ENCODE peak calls at places on chromosomes 1 and 21, in six cellular contexts. One of them, this sample, is unnamed. For H3K9me3 and H3K4me1, the result is how much of the 10 kb centered on the place peaks cover.

GRCh38 chr1:182392045-182393028 is 747 bp upstream of the GLUL start:
- DNase-seq in neural progenitor cell: no peak
- DNase-seq in stomach: peak
- DNase-seq in tibial artery: peak
- DNase-seq in H1: no peak
- DNase-seq in CD8-positive, alpha-beta T cell: peak
- DNase-seq in this sample: peak

GRCh38 chr1:161185282-161185682 is 8.0 kb upstream of the B4GALT3 start:
- DNase-seq in tibial artery: peak
- DNase-seq in stomach: peak
- DNase-seq in neural progenitor cell: no peak
- DNase-seq in H1: no peak
- DNase-seq in CD8-positive, alpha-beta T cell: peak
- DNase-seq in this sample: peak

GRCh38 chr1:172623748-172624147 is 35.2 kb upstream of the FASLG start:
- DNase-seq in neural progenitor cell: no peak
- DNase-seq in CD8-positive, alpha-beta T cell: no peak
- DNase-seq in stomach: no peak
- DNase-seq in tibial artery: no peak
- DNase-seq in H1: no peak
- DNase-seq in this sample: no peak

GRCh38 chr1:75092141-75092540 is 42.0 kb upstream of the LHX8 start:
- DNase-seq in neural progenitor cell: no peak
- DNase-seq in stomach: no peak
- DNase-seq in tibial artery: no peak
- DNase-seq in H1: no peak
- DNase-seq in CD8-positive, alpha-beta T cell: no peak
- DNase-seq in this sample: no peak

GRCh38 chr21:38139380-38140168 is 117.2 kb upstream of the KCNJ15 start:
- DNase-seq in neural progenitor cell: no peak
- DNase-seq in tibial artery: no peak
- DNase-seq in stomach: no peak
- DNase-seq in H1: no peak
- DNase-seq in CD8-positive, alpha-beta T cell: no peak
- DNase-seq in this sample: no peak

GRCh38 chr1:239870194-239870593 is 221.5 kb upstream of the FMN2 start:
- DNase-seq in neural progenitor cell: no peak
- DNase-seq in H1: no peak
- DNase-seq in stomach: no peak
- DNase-seq in tibial artery: no peak
- DNase-seq in CD8-positive, alpha-beta T cell: no peak
- DNase-seq in this sample: no peak

GRCh38 chr1:162218975-162219374 is 149.5 kb downstream of the NOS1AP start:
- DNase-seq in tibial artery: no peak
- DNase-seq in neural progenitor cell: no peak
- DNase-seq in H1: no peak
- DNase-seq in stomach: no peak
- DNase-seq in CD8-positive, alpha-beta T cell: no peak
- DNase-seq in this sample: no peak

GRCh38 chr1:8660455-8660854 is 157.0 kb downstream of the RERE start:
- DNase-seq in H1: no peak
- DNase-seq in neural progenitor cell: no peak
- DNase-seq in stomach: no peak
- DNase-seq in tibial artery: peak
- DNase-seq in CD8-positive, alpha-beta T cell: no peak
- DNase-seq in this sample: peak

GRCh38 chr1:236800002-236800620 is 5.0 kb downstream of the MTR start:
- DNase-seq in neural progenitor cell: no peak
- DNase-seq in CD8-positive, alpha-beta T cell: no peak
- DNase-seq in tibial artery: no peak
- DNase-seq in stomach: no peak
- DNase-seq in H1: no peak
- DNase-seq in this sample: no peak

GRCh38 chr1:30476476-30476875 is 246.9 kb downstream of the MATN1 start:
- DNase-seq in H1: no peak
- DNase-seq in CD8-positive, alpha-beta T cell: no peak
- DNase-seq in stomach: peak
- DNase-seq in tibial artery: peak
- DNase-seq in neural progenitor cell: no peak
- DNase-seq in this sample: no peak

GRCh38 chr1:119956306-119956705 is 60.0 kb upstream of the ADAM30 start:
- DNase-seq in neural progenitor cell: no peak
- DNase-seq in H1: no peak
- DNase-seq in tibial artery: no peak
- DNase-seq in CD8-positive, alpha-beta T cell: no peak
- DNase-seq in stomach: no peak
- DNase-seq in this sample: no peak

GRCh38 chr1:113983826-113984225 is 4.6 kb downstream of the OLFML3 start:
- DNase-seq in neural progenitor cell: no peak
- DNase-seq in H1: no peak
- DNase-seq in CD8-positive, alpha-beta T cell: no peak
- DNase-seq in stomach: no peak
- DNase-seq in tibial artery: no peak
- DNase-seq in this sample: no peak

GRCh38 chr1:4215391-4215790 is 315.3 kb upstream of the C1orf174 start:
- DNase-seq in tibial artery: no peak
- DNase-seq in stomach: no peak
- DNase-seq in H1: no peak
- DNase-seq in CD8-positive, alpha-beta T cell: no peak
- DNase-seq in neural progenitor cell: no peak
- DNase-seq in this sample: no peak

GRCh38 chr1:4218619-4219018 is 318.5 kb upstream of the C1orf174 start:
- DNase-seq in stomach: no peak
- DNase-seq in H1: no peak
- DNase-seq in CD8-positive, alpha-beta T cell: no peak
- DNase-seq in neural progenitor cell: no peak
- DNase-seq in tibial artery: no peak
- DNase-seq in this sample: no peak

GRCh38 chr1:4213599-4213998 is 313.5 kb upstream of the C1orf174 start:
- DNase-seq in H1: no peak
- DNase-seq in stomach: no peak
- DNase-seq in CD8-positive, alpha-beta T cell: no peak
- DNase-seq in neural progenitor cell: no peak
- DNase-seq in tibial artery: no peak
- DNase-seq in this sample: no peak

GRCh38 chr1:4214826-4215225 is 314.8 kb upstream of the C1orf174 start:
- DNase-seq in CD8-positive, alpha-beta T cell: no peak
- DNase-seq in tibial artery: no peak
- DNase-seq in stomach: no peak
- DNase-seq in neural progenitor cell: no peak
- DNase-seq in H1: no peak
- DNase-seq in this sample: no peak

GRCh38 chr1:4216231-4216630 is 316.2 kb upstream of the C1orf174 start:
- DNase-seq in stomach: no peak
- DNase-seq in neural progenitor cell: no peak
- DNase-seq in CD8-positive, alpha-beta T cell: no peak
- DNase-seq in H1: no peak
- DNase-seq in tibial artery: no peak
- DNase-seq in this sample: no peak
- H3K9me3 ChIP-seq in stomach: under half
- H3K9me3 ChIP-seq in neural progenitor cell: under half
- H3K9me3 ChIP-seq in CD8-positive, alpha-beta T cell: under half
- H3K9me3 ChIP-seq in H1: under half
- H3K9me3 ChIP-seq in tibial artery: under half
- H3K9me3 ChIP-seq in this sample: under half

GRCh38 chr1:24992761-24993211 is 62.7 kb upstream of the RUNX3 start:
- DNase-seq in tibial artery: no peak
- DNase-seq in stomach: no peak
- DNase-seq in H1: no peak
- DNase-seq in neural progenitor cell: no peak
- DNase-seq in CD8-positive, alpha-beta T cell: no peak
- DNase-seq in this sample: no peak
- H3K27ac ChIP-seq in tibial artery: no peak
- H3K27ac ChIP-seq in stomach: peak
- H3K27ac ChIP-seq in H1: no peak
- H3K27ac ChIP-seq in neural progenitor cell: no peak
- H3K27ac ChIP-seq in CD8-positive, alpha-beta T cell: peak
- H3K27ac ChIP-seq in this sample: no peak

GRCh38 chr1:89640440-89640839 is 7.5 kb downstream of the LRRC8C start:
- DNase-seq in stomach: no peak
- DNase-seq in CD8-positive, alpha-beta T cell: no peak
- DNase-seq in H1: no peak
- DNase-seq in neural progenitor cell: no peak
- DNase-seq in tibial artery: no peak
- DNase-seq in this sample: no peak

GRCh38 chr1:89637496-89637895 is 4.6 kb downstream of the LRRC8C start:
- DNase-seq in H1: no peak
- DNase-seq in CD8-positive, alpha-beta T cell: no peak
- DNase-seq in tibial artery: no peak
- DNase-seq in stomach: no peak
- DNase-seq in neural progenitor cell: no peak
- DNase-seq in this sample: no peak

GRCh38 chr1:89644119-89644814 is 11.3 kb downstream of the LRRC8C start:
- DNase-seq in CD8-positive, alpha-beta T cell: no peak
- DNase-seq in stomach: no peak
- DNase-seq in tibial artery: no peak
- DNase-seq in neural progenitor cell: no peak
- DNase-seq in H1: no peak
- DNase-seq in this sample: no peak

GRCh38 chr1:89643577-89643976 is 10.7 kb downstream of the LRRC8C start:
- DNase-seq in tibial artery: no peak
- DNase-seq in neural progenitor cell: no peak
- DNase-seq in CD8-positive, alpha-beta T cell: no peak
- DNase-seq in H1: no peak
- DNase-seq in stomach: no peak
- DNase-seq in this sample: no peak

DNA sequence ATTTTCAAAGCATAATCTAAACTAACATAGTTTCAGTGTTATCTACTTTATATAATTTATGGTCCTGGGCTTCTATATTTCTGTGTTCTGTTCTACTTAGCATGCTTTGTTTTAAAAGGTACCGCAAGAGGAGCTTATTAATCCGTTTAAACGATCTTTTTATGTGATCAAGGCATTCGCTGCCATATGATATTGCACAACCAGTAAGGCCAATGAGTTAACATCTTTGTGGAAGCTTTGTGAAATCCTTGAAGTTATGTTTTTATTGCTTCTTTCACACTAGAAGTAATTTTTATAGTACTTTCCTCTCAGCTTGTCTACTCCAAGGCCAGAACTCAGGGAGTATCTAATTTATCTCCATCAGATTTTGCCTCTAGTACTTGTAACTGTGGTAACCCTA is 8.9 kb downstream of the LRRC8C start:
- DNase-seq in neural progenitor cell: no peak
- DNase-seq in CD8-positive, alpha-beta T cell: no peak
- DNase-seq in H1: no peak
- DNase-seq in tibial artery: no peak
- DNase-seq in stomach: no peak
- DNase-seq in this sample: no peak
- H3K4me1 ChIP-seq in neural progenitor cell: under half
- H3K4me1 ChIP-seq in CD8-positive, alpha-beta T cell: half or more
- H3K4me1 ChIP-seq in H1: under half
- H3K4me1 ChIP-seq in tibial artery: under half
- H3K4me1 ChIP-seq in stomach: under half
- H3K4me1 ChIP-seq in this sample: under half

GRCh38 chr21:14846619-14847018 is 218.2 kb downstream of the NRIP1 start:
- DNase-seq in H1: no peak
- DNase-seq in stomach: no peak
- DNase-seq in neural progenitor cell: no peak
- DNase-seq in CD8-positive, alpha-beta T cell: no peak
- DNase-seq in tibial artery: no peak
- DNase-seq in this sample: no peak

GRCh38 chr21:14842641-14843040 is 222.2 kb downstream of the NRIP1 start:
- DNase-seq in H1: no peak
- DNase-seq in tibial artery: no peak
- DNase-seq in stomach: no peak
- DNase-seq in neural progenitor cell: no peak
- DNase-seq in CD8-positive, alpha-beta T cell: no peak
- DNase-seq in this sample: no peak

GRCh38 chr21:14838400-14838799 is 226.4 kb downstream of the NRIP1 start:
- DNase-seq in CD8-positive, alpha-beta T cell: no peak
- DNase-seq in neural progenitor cell: peak
- DNase-seq in tibial artery: no peak
- DNase-seq in stomach: no peak
- DNase-seq in H1: no peak
- DNase-seq in this sample: no peak

GRCh38 chr21:14841511-14842472 is 223.0 kb downstream of the NRIP1 start:
- DNase-seq in H1: no peak
- DNase-seq in neural progenitor cell: no peak
- DNase-seq in tibial artery: no peak
- DNase-seq in stomach: no peak
- DNase-seq in CD8-positive, alpha-beta T cell: no peak
- DNase-seq in this sample: no peak

DNA sequence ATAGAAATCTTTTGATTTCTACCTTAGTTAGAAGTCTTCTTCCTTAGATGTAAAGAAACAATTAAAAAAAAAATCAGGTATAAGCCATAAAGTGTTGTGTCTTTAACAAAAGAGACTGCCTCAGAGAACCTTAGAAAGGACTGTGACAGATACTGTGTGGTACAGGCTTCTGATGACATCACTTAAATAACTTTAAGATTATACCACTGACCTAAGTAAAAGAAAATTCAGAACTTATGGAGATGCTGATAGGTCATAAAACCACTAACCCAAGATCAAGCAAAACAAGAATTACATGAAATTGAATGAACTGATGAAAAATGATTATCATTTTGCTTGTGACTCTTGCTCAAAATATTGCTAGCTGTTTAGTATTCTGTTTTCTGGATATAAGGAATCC is 220.8 kb downstream of the NRIP1 start:
- DNase-seq in H1: no peak
- DNase-seq in neural progenitor cell: no peak
- DNase-seq in stomach: no peak
- DNase-seq in tibial artery: no peak
- DNase-seq in CD8-positive, alpha-beta T cell: no peak
- DNase-seq in this sample: no peak
- H3K9me3 ChIP-seq in H1: under half
- H3K9me3 ChIP-seq in neural progenitor cell: under half
- H3K9me3 ChIP-seq in stomach: under half
- H3K9me3 ChIP-seq in tibial artery: under half
- H3K9me3 ChIP-seq in CD8-positive, alpha-beta T cell: under half
- H3K9me3 ChIP-seq in this sample: under half

GRCh38 chr1:65456481-65456880 is 36.0 kb downstream of the LEPR start:
- DNase-seq in CD8-positive, alpha-beta T cell: no peak
- DNase-seq in stomach: no peak
- DNase-seq in neural progenitor cell: no peak
- DNase-seq in tibial artery: no peak
- DNase-seq in H1: no peak
- DNase-seq in this sample: no peak

GRCh38 chr1:65457868-65458267 is 37.4 kb downstream of the LEPR start:
- DNase-seq in H1: no peak
- DNase-seq in neural progenitor cell: no peak
- DNase-seq in CD8-positive, alpha-beta T cell: no peak
- DNase-seq in stomach: no peak
- DNase-seq in tibial artery: no peak
- DNase-seq in this sample: no peak

GRCh38 chr1:65458730-65459396 is 38.4 kb downstream of the LEPR start:
- DNase-seq in neural progenitor cell: no peak
- DNase-seq in tibial artery: no peak
- DNase-seq in CD8-positive, alpha-beta T cell: no peak
- DNase-seq in H1: no peak
- DNase-seq in stomach: no peak
- DNase-seq in this sample: no peak

GRCh38 chr1:65459397-65459768 is 38.9 kb downstream of the LEPR start:
- DNase-seq in stomach: no peak
- DNase-seq in CD8-positive, alpha-beta T cell: no peak
- DNase-seq in H1: no peak
- DNase-seq in tibial artery: no peak
- DNase-seq in neural progenitor cell: peak
- DNase-seq in this sample: no peak
- H3K27ac ChIP-seq in stomach: no peak
- H3K27ac ChIP-seq in CD8-positive, alpha-beta T cell: no peak
- H3K27ac ChIP-seq in H1: no peak
- H3K27ac ChIP-seq in tibial artery: no peak
- H3K27ac ChIP-seq in neural progenitor cell: no peak
- H3K27ac ChIP-seq in this sample: no peak

GRCh38 chr1:229271448-229272120 is 673 bp downstream of the RAB4A start:
- DNase-seq in CD8-positive, alpha-beta T cell: peak
- DNase-seq in stomach: peak
- DNase-seq in neural progenitor cell: peak
- DNase-seq in H1: no peak
- DNase-seq in tibial artery: no peak
- DNase-seq in this sample: peak
- H3K4me1 ChIP-seq in CD8-positive, alpha-beta T cell: under half
- H3K4me1 ChIP-seq in stomach: under half
- H3K4me1 ChIP-seq in neural progenitor cell: under half
- H3K4me1 ChIP-seq in H1: under half
- H3K4me1 ChIP-seq in tibial artery: under half
- H3K4me1 ChIP-seq in this sample: under half

This sample was measured in aorta.